ENCODE peak calls at places on chromosomes 11 and 22, in five cellular contexts. E is sigmoid colon; N is stimulated activated naive CD4-positive, alpha-beta T cell; I is ovary; M is HuH-7.5. W is an unnamed sample.

GRCh38 chr22:47618180-47618579 is 855.7 kb downstream of the TBC1D22A start:
- DNase-seq in E (peak), N (no peak), I (no peak), M (no peak), W (peak)

GRCh38 chr22:45112136-45112879 is 51.4 kb upstream of the NUP50 start:
- DNase-seq in E (no peak), N (no peak), I (no peak), M (no peak), W (peak)

GRCh38 chr11:88292156-88292844 is 45.2 kb downstream of the CTSC start:
- DNase-seq in E (no peak), N (no peak), I (peak), M (no peak), W (no peak)

GRCh38 chr22:23682827-23683355 is 7.9 kb upstream of the RGL4 start:
- DNase-seq in E (peak), N (no peak), I (no peak), M (no peak), W (no peak)

GRCh38 chr11:69971741-69972140 is 106.4 kb upstream of the ANO1 start:
- DNase-seq in E (no peak), N (no peak), I (no peak), M (no peak), W (no peak)

GRCh38 chr11:69356703-69357457 is 62.9 kb downstream of the MYEOV start:
- DNase-seq in E (no peak), N (no peak), I (no peak), M (peak), W (peak)

GRCh38 chr22:45628508-45628907 is 43.1 kb upstream of the ATXN10 start:
- DNase-seq in E (no peak), N (no peak), I (no peak), M (no peak), W (no peak)

GRCh38 chr11:64042301-64042700 is 6.6 kb downstream of the FLRT1 start:
- DNase-seq in E (no peak), N (no peak), I (no peak), M (no peak), W (no peak)

GRCh38 chr22:41905411-41906202 is 9.3 kb downstream of the SHISA8 start:
- DNase-seq in E (no peak), N (no peak), I (no peak), M (no peak), W (no peak)

GRCh38 chr22:19397729-19398094 is 33.8 kb downstream of the HIRA start:
- DNase-seq in E (no peak), N (no peak), I (no peak), M (no peak), W (no peak)

GRCh38 chr11:88534185-88534584 is 196.6 kb upstream of the CTSC start:
- DNase-seq in E (no peak), N (no peak), I (no peak), M (no peak), W (no peak)

GRCh38 chr11:117618273-117618672 is 178.7 kb downstream of the DSCAML1 start:
- DNase-seq in E (peak), N (no peak), I (no peak), M (no peak), W (no peak)

GRCh38 chr22:40511604-40512003 is 124.9 kb downstream of the MRTFA start:
- DNase-seq in E (no peak), N (no peak), I (no peak), M (no peak), W (no peak)

GRCh38 chr11:96969251-96969650 is 579.4 kb downstream of the JRKL start:
- DNase-seq in E (no peak), N (no peak), I (no peak), M (no peak), W (no peak)

GRCh38 chr11:110445428-110445827 is 15.7 kb downstream of the FDX1 start:
- DNase-seq in E (no peak), N (no peak), I (no peak), M (no peak), W (no peak)

GRCh38 chr11:65357856-65358356 is 3.4 kb downstream of the TIGD3 start:
- DNase-seq in E (no peak), N (no peak), I (no peak), M (peak), W (no peak)

GRCh38 chr11:58301576-58301975 is 33.5 kb upstream of the OR10W1 start:
- DNase-seq in E (no peak), N (no peak), I (no peak), M (no peak), W (no peak)

GRCh38 chr11:15941206-15941770 is 415.1 kb downstream of the SOX6 start:
- DNase-seq in E (no peak), N (no peak), I (no peak), M (peak), W (peak)

GRCh38 chr11:132301900-132302299 is 931.5 kb downstream of the NTM start:
- DNase-seq in E (no peak), N (no peak), I (no peak), M (no peak), W (no peak)

GRCh38 chr22:46293591-46294260 is 2.9 kb upstream of the GTSE1 start:
- DNase-seq in E (peak), N (no peak), I (no peak), M (no peak), W (no peak)

GRCh38 chr11:102111011-102111786 is 952 bp downstream of the YAP1 start:
- DNase-seq in E (peak), N (no peak), I (peak), M (peak), W (peak)

GRCh38 chr11:118892515-118892914 is 8.8 kb downstream of the CXCR5 start:
- DNase-seq in E (no peak), N (peak), I (no peak), M (no peak), W (no peak)

GRCh38 chr11:67266424-67267187 is at the start of gene GRK2:
- DNase-seq in E (peak), N (peak), I (peak), M (peak), W (peak)

GRCh38 chr11:9144828-9145227 is 53.4 kb upstream of the SCUBE2 start:
- DNase-seq in E (no peak), N (no peak), I (no peak), M (no peak), W (no peak)

GRCh38 chr22:30865656-30866055 is 102.9 kb downstream of the MORC2 start:
- DNase-seq in E (peak), N (no peak), I (no peak), M (peak), W (peak)

GRCh38 chr11:118570787-118571186 is 1.4 kb upstream of the ARCN1 start:
- DNase-seq in E (no peak), N (no peak), I (no peak), M (no peak), W (no peak)

GRCh38 chr22:30598986-30599385 is 7.3 kb upstream of the PES1 start:
- DNase-seq in E (no peak), N (no peak), I (no peak), M (no peak), W (no peak)

GRCh38 chr11:18461909-18462308 is 6.3 kb downstream of the LDHAL6A start:
- DNase-seq in E (no peak), N (no peak), I (no peak), M (no peak), W (no peak)